ENCODE peak calls at places on chromosome 6, in six cellular contexts. W, Y, H, L, D and N are unnamed samples.

GRCh38 chr6:98836025-98836961 is 1.9 kb downstream of the POU3F2 start:
- DNase-seq in H (peak; percentile 47), W (peak; percentile 42), L (no peak), Y (no peak), D (no peak), N (peak; percentile 25)

GRCh38 chr6:79215233-79215824 is 19.2 kb downstream of the HMGN3 start:
- DNase-seq in Y (no peak), H (peak; percentile 7), L (no peak), D (no peak), W (no peak), N (no peak)

GRCh38 chr6:134004714-134005113 is 47.7 kb downstream of the SLC2A12 start:
- DNase-seq in Y (no peak), W (no peak), D (no peak), H (no peak), L (no peak), N (no peak)

GRCh38 chr6:147867827-147868226 is 359.3 kb downstream of the SAMD5 start:
- DNase-seq in W (no peak), H (no peak), L (no peak), D (no peak), Y (no peak), N (no peak)

GRCh38 chr6:67976486-67976885 is 658.6 kb upstream of the ADGRB3 start:
- DNase-seq in D (no peak), L (no peak), Y (no peak), H (no peak), W (no peak), N (no peak)

GRCh38 chr6:6392214-6393068 is 72.0 kb upstream of the F13A1 start:
- DNase-seq in W (no peak), H (no peak), Y (no peak), L (no peak), D (no peak), N (no peak)

GRCh38 chr6:106477790-106478189 is 117.3 kb downstream of the CRYBG1 start:
- DNase-seq in L (no peak), W (peak; percentile 39), H (peak; percentile 26), Y (peak; percentile 2), D (no peak), N (no peak)

GRCh38 chr6:48611332-48611731 is 500.3 kb upstream of the PTCHD4 start:
- DNase-seq in D (no peak), Y (no peak), H (peak; percentile 66), W (no peak), L (no peak), N (no peak)

GRCh38 chr6:4994741-4995140 is 9.1 kb downstream of the RPP40 start:
- DNase-seq in W (no peak), Y (no peak), L (no peak), H (no peak), D (no peak), N (no peak)

GRCh38 chr6:106253731-106254130 is 71.8 kb downstream of the ATG5 start:
- DNase-seq in W (no peak), D (no peak), L (no peak), H (peak; percentile 81), Y (no peak), N (no peak)

GRCh38 chr6:169571123-169571962 is 130.5 kb downstream of the WDR27 start:
- DNase-seq in L (no peak), D (peak; percentile 2), W (no peak), H (peak; percentile 88), Y (no peak), N (no peak)

GRCh38 chr6:137793805-137794508 is 73.1 kb upstream of the TNFAIP3 start:
- DNase-seq in D (no peak), W (no peak), L (no peak), H (no peak), Y (no peak), N (no peak)

GRCh38 chr6:48826884-48827701 is 636.0 kb downstream of the MMUT start:
- DNase-seq in D (peak; percentile 96), H (peak; percentile 100), Y (no peak), W (no peak), L (no peak), N (no peak)

GRCh38 chr6:40349092-40349491 is 238.1 kb downstream of the LRFN2 start:
- DNase-seq in L (no peak), H (peak; percentile 55), D (no peak), W (no peak), Y (no peak), N (no peak)

GRCh38 chr6:17429381-17430061 is 36.1 kb downstream of the CAP2 start:
- DNase-seq in W (no peak), D (no peak), L (no peak), H (no peak), Y (peak; percentile 33), N (peak; percentile 8)

GRCh38 chr6:128118401-128118800 is 217.5 kb upstream of the THEMIS start:
- DNase-seq in Y (no peak), D (no peak), W (no peak), L (no peak), H (peak; percentile 83), N (no peak)

GRCh38 chr6:13992417-13993055 is 67.8 kb downstream of the RNF182 start:
- DNase-seq in D (peak; percentile 52), W (no peak), H (peak; percentile 97), L (no peak), Y (no peak), N (no peak)

GRCh38 chr6:179340-179950 is 112.8 kb upstream of the DUSP22 start:
- DNase-seq in H (no peak), D (no peak), L (no peak), W (no peak), Y (no peak), N (no peak)

GRCh38 chr6:63904844-63905243 is 269.2 kb downstream of the PHF3 start:
- DNase-seq in Y (no peak), D (no peak), W (no peak), H (peak; percentile 90), L (no peak), N (no peak)

GRCh38 chr6:1601616-1602355 is 7.9 kb upstream of the FOXC1 start:
- DNase-seq in Y (no peak), D (no peak), H (no peak), L (no peak), W (no peak), N (no peak)

GRCh38 chr6:18400831-18401446 is 13.8 kb downstream of the RNF144B start:
- DNase-seq in Y (no peak), L (no peak), H (peak; percentile 88), D (no peak), W (no peak), N (no peak)

GRCh38 chr6:98942263-98942803 is 5.4 kb downstream of the FBXL4 start:
- DNase-seq in L (no peak), W (no peak), H (peak; percentile 1), Y (no peak), D (peak; percentile 13), N (no peak)

GRCh38 chr6:117687006-117687405 is 11.7 kb downstream of the NUS1 start:
- DNase-seq in D (no peak), H (no peak), L (no peak), Y (no peak), W (no peak), N (no peak)

GRCh38 chr6:71720705-71721104 is 165.6 kb upstream of the RIMS1 start:
- DNase-seq in L (no peak), H (no peak), W (no peak), Y (no peak), D (no peak), N (no peak)

GRCh38 chr6:33405541-33405940 is 5.3 kb upstream of the PHF1 start:
- DNase-seq in D (no peak), W (no peak), L (no peak), Y (no peak), H (no peak), N (no peak)

GRCh38 chr6:135128268-135128914 is 52.7 kb upstream of the MYB start:
- DNase-seq in D (no peak), L (peak; percentile 62), H (no peak), Y (no peak), W (no peak), N (no peak)

GRCh38 chr6:88157106-88157505 is 9.0 kb downstream of the CNR1 start:
- DNase-seq in D (no peak), L (no peak), Y (no peak), H (no peak), W (no peak), N (no peak)